ENCODE peak calls at places on chromosomes 2 and 18, in seven cellular contexts. A, B, D, C, F, O and Y are unnamed samples.

GRCh38 chr18:57811477-57812125 is 8.5 kb upstream of the ATP8B1 start:
- DNase-seq in C (no peak), D (no peak), F (no peak), O (no peak), A (no peak), B (no peak), Y (no peak)

GRCh38 chr2:191578031-191578430 is 99.9 kb upstream of the NABP1 start:
- DNase-seq in C (no peak), D (no peak), O (no peak), B (no peak), F (no peak), A (no peak), Y (no peak)

GRCh38 chr2:204776781-204777559 is 231.7 kb downstream of the PARD3B start:
- DNase-seq in O (no peak), D (no peak), A (no peak), C (no peak), F (no peak), B (no peak), Y (no peak)

GRCh38 chr2:233210843-233211600 is 40.5 kb upstream of the ATG16L1 start:
- DNase-seq in B (peak; percentile 65), D (no peak), A (no peak), F (no peak), C (no peak), O (peak; percentile 85), Y (no peak)

GRCh38 chr2:190802133-190802532 is 78.5 kb upstream of the GLS start:
- DNase-seq in C (no peak), F (no peak), D (no peak), B (no peak), A (no peak), O (no peak), Y (no peak)

GRCh38 chr2:181859123-181859522 is 32.4 kb upstream of the ITPRID2 start:
- DNase-seq in F (no peak), O (peak; percentile 58), C (no peak), A (no peak), D (no peak), B (no peak), Y (no peak)

GRCh38 chr18:10475633-10476388 is 21.4 kb downstream of the APCDD1 start:
- DNase-seq in D (no peak), A (no peak), O (no peak), F (no peak), C (no peak), B (no peak), Y (no peak)

GRCh38 chr2:121830809-121831208 is 75.4 kb downstream of the TSN start:
- DNase-seq in B (no peak), O (no peak), D (no peak), F (no peak), C (no peak), A (no peak), Y (no peak)

GRCh38 chr2:101400048-101400447 is 12.7 kb upstream of the CREG2 start:
- DNase-seq in D (no peak), C (no peak), A (no peak), F (no peak), O (no peak), B (no peak), Y (no peak)

GRCh38 chr2:233700028-233700635 is 7.4 kb downstream of the UGT1A6 start:
- DNase-seq in C (no peak), B (no peak), F (no peak), D (no peak), A (no peak), O (no peak), Y (no peak)

GRCh38 chr2:106085441-106085911 is 108.6 kb downstream of the UXS1 start:
- DNase-seq in B (no peak), O (peak; percentile 37), F (peak; percentile 52), D (no peak), A (peak; percentile 36), C (no peak), Y (no peak)

GRCh38 chr2:230909841-230910545 is 15.0 kb downstream of the GPR55 start:
- DNase-seq in C (no peak), O (no peak), D (no peak), A (no peak), B (no peak), F (peak; percentile 8), Y (peak; percentile 6)

GRCh38 chr2:217746741-217747287 is 256.0 kb downstream of the TNS1 start:
- DNase-seq in A (no peak), C (no peak), F (no peak), D (no peak), O (no peak), B (peak; percentile 52), Y (no peak)

GRCh38 chr2:172200495-172201085 is 97.9 kb upstream of the DLX2 start:
- DNase-seq in O (peak; percentile 55), F (no peak), D (no peak), A (peak; percentile 28), C (no peak), B (no peak), Y (no peak)

GRCh38 chr18:2654828-2655152 is 736 bp upstream of the SMCHD1 start:
- DNase-seq in A (no peak), B (no peak), D (no peak), C (peak; percentile 87), O (no peak), F (no peak), Y (no peak)

GRCh38 chr2:238493880-238494572 is 67.3 kb downstream of the ASB1 start:
- DNase-seq in C (no peak), A (no peak), B (no peak), F (peak; percentile 31), D (no peak), O (no peak), Y (no peak)

GRCh38 chr18:23951206-23951605 is 63.3 kb upstream of the TTC39C start:
- DNase-seq in B (no peak), D (no peak), C (no peak), F (no peak), A (no peak), O (no peak), Y (no peak)

GRCh38 chr2:220228310-220229006 is 601.0 kb downstream of the SLC4A3 start:
- DNase-seq in O (peak; percentile 99), B (no peak), F (no peak), A (no peak), C (no peak), D (no peak), Y (no peak)

GRCh38 chr2:16013571-16013970 is 73.2 kb downstream of the MYCN start:
- DNase-seq in D (no peak), C (no peak), B (no peak), A (no peak), O (no peak), F (no peak), Y (peak; percentile 37)

GRCh38 chr2:72864500-72864899 is 22.7 kb upstream of the SPR start:
- DNase-seq in O (peak; percentile 80), D (no peak), C (no peak), F (no peak), B (no peak), A (no peak), Y (no peak)

GRCh38 chr18:2657788-2658458 is 2.4 kb downstream of the SMCHD1 start:
- DNase-seq in F (no peak), D (no peak), O (peak; percentile 74), A (no peak), C (peak; percentile 21), B (no peak), Y (no peak)

GRCh38 chr2:37985333-37985732 is 60.2 kb downstream of the RMDN2 start:
- DNase-seq in O (peak; percentile 64), D (no peak), F (no peak), B (no peak), A (no peak), C (no peak), Y (no peak)

GRCh38 chr2:155377178-155377780 is 678.8 kb downstream of the KCNJ3 start:
- DNase-seq in A (no peak), F (no peak), C (no peak), D (no peak), B (no peak), O (peak; percentile 30), Y (no peak)

GRCh38 chr2:219402665-219403515 is 15.2 kb upstream of the DNPEP start:
- DNase-seq in B (peak; percentile 80), D (peak; percentile 54), C (peak; percentile 37), O (peak; percentile 84), F (peak; percentile 56), A (peak; percentile 51), Y (peak; percentile 59)

GRCh38 chr2:218981390-218982311 is 3.3 kb downstream of the FEV start:
- DNase-seq in O (no peak), D (peak; percentile 36), A (no peak), B (no peak), C (no peak), F (peak; percentile 52), Y (peak; percentile 64)

GRCh38 chr2:6914829-6915228 is 2.4 kb upstream of the RNF144A start:
- DNase-seq in B (no peak), A (no peak), O (no peak), C (no peak), F (no peak), D (no peak), Y (no peak)